ENCODE peak calls at places on chromosome 19, in seven cellular contexts. X is amniotic epithelial cell, O is NCI-H774, Y is HL-60, J is Peyer's patch, B is NCI-H1436, Q is EL. W is an unnamed sample.

GRCh38 chr19:55322495-55322894 is 2.6 kb downstream of the TMEM150B start:
- DNase-seq in O (no peak), X (no peak), Q (no peak), J (no peak), B (no peak), Y (no peak), W (peak; percentile 36)

GRCh38 chr19:31280266-31281006 is 68.8 kb downstream of the TSHZ3 start:
- DNase-seq in Q (no peak), B (no peak), X (no peak), Y (no peak), J (no peak), O (no peak), W (no peak)

GRCh38 chr19:11578342-11579142 is 1.1 kb upstream of the ACP5 start:
- DNase-seq in Y (peak; percentile 74), O (no peak), Q (no peak), B (no peak), X (peak; percentile 32), J (peak; percentile 73), W (peak; percentile 65)

GRCh38 chr19:56350416-56351045 is 35.9 kb upstream of the ZSCAN5A start:
- DNase-seq in O (no peak), J (peak; percentile 63), X (peak; percentile 30), B (peak; percentile 8), Y (peak; percentile 13), Q (peak; percentile 43), W (peak; percentile 62)

GRCh38 chr19:35885909-35886308 is 14.4 kb downstream of the NFKBID start:
- DNase-seq in J (no peak), Q (no peak), O (no peak), Y (no peak), X (no peak), B (no peak), W (peak; percentile 87)

GRCh38 chr19:47581605-47582319 is 8.8 kb upstream of the ZNF541 start:
- DNase-seq in Q (no peak), O (no peak), J (no peak), B (no peak), X (no peak), Y (no peak), W (no peak)

GRCh38 chr19:44232867-44233266 is 20.5 kb downstream of the ZNF227 start:
- DNase-seq in J (no peak), B (no peak), Y (no peak), O (no peak), X (no peak), Q (no peak), W (no peak)

GRCh38 chr19:18967358-18968146 is 26.5 kb upstream of the HOMER3 start:
- DNase-seq in O (no peak), J (no peak), B (no peak), Q (peak; percentile 60), Y (peak; percentile 81), X (peak; percentile 29), W (peak; percentile 87)

GRCh38 chr19:7312816-7313215 is 18.6 kb upstream of the INSR start:
- DNase-seq in O (no peak), B (no peak), Q (no peak), X (no peak), J (no peak), Y (no peak), W (no peak)

GRCh38 chr19:38055655-38056521 is 148.9 kb downstream of the SIPA1L3 start:
- DNase-seq in Y (no peak), O (no peak), J (no peak), X (no peak), B (no peak), Q (no peak), W (no peak)

GRCh38 chr19:4474504-4475136 is 2.5 kb downstream of the HDGFL2 start:
- DNase-seq in J (no peak), O (no peak), X (peak; percentile 75), B (peak; percentile 78), Q (peak; percentile 76), Y (no peak), W (peak; percentile 99)

GRCh38 chr19:42467437-42467760 is 24.7 kb upstream of the CXCL17 start:
- DNase-seq in Y (no peak), J (no peak), B (no peak), O (no peak), X (peak; percentile 83), Q (no peak), W (peak; percentile 74)

GRCh38 chr19:37997911-37998344 is 90.9 kb downstream of the SIPA1L3 start:
- DNase-seq in Y (no peak), O (no peak), J (no peak), X (peak; percentile 92), B (no peak), Q (peak; percentile 93), W (peak; percentile 77)

GRCh38 chr19:39413269-39413902 is 917 bp downstream of the PLEKHG2 start:
- DNase-seq in Y (no peak), O (no peak), Q (peak; percentile 62), X (no peak), J (peak; percentile 49), B (peak; percentile 62), W (peak; percentile 97)

GRCh38 chr19:34851277-34851804 is 75.4 kb upstream of the ZNF30 start:
- DNase-seq in X (no peak), Y (no peak), O (no peak), J (no peak), Q (no peak), B (no peak), W (no peak)

GRCh38 chr19:2266183-2266993 is 10.2 kb upstream of the JSRP1 start:
- DNase-seq in B (peak; percentile 58), J (peak; percentile 91), X (peak; percentile 76), Q (peak; percentile 70), Y (peak; percentile 74), O (no peak), W (peak; percentile 97)

GRCh38 chr19:4083677-4084546 is 17.2 kb upstream of the ZBTB7A start:
- DNase-seq in O (no peak), X (no peak), B (no peak), Y (no peak), J (peak; percentile 57), Q (no peak), W (peak; percentile 69)

GRCh38 chr19:14346279-14346678 is 35.0 kb upstream of the ADGRE5 start:
- DNase-seq in Q (no peak), X (no peak), O (no peak), Y (no peak), J (no peak), B (no peak), W (no peak)

GRCh38 chr19:13839193-13839937 is 37.6 kb upstream of the NANOS3 start:
- DNase-seq in Q (peak; percentile 95), Y (peak; percentile 93), O (no peak), X (peak; percentile 46), B (no peak), J (peak; percentile 81), W (peak; percentile 97)

GRCh38 chr19:16897572-16898056 is 8.8 kb downstream of the F2RL3 start:
- DNase-seq in Y (no peak), J (peak; percentile 35), X (peak; percentile 42), O (no peak), B (no peak), Q (no peak), W (peak; percentile 86)

GRCh38 chr19:5253403-5254110 is 87.1 kb downstream of the PTPRS start:
- DNase-seq in B (no peak), Y (no peak), Q (no peak), X (no peak), J (no peak), O (no peak), W (peak; percentile 98)

GRCh38 chr19:21127898-21128297 is 13.9 kb upstream of the ZNF431 start:
- DNase-seq in X (peak; percentile 22), J (no peak), B (no peak), Y (no peak), Q (no peak), O (no peak), W (no peak)

GRCh38 chr19:15210323-15210774 is 9.6 kb upstream of the NOTCH3 start:
- DNase-seq in O (no peak), Y (peak; percentile 89), Q (peak; percentile 81), X (peak; percentile 71), J (no peak), B (no peak), W (peak; percentile 96)

GRCh38 chr19:46404884-46405658 is 8.3 kb downstream of the CCDC8 start:
- DNase-seq in Y (no peak), J (no peak), B (no peak), X (peak; percentile 74), Q (peak; percentile 43), O (no peak), W (no peak)

GRCh38 chr19:16527971-16528521 is 14.2 kb downstream of the CHERP start:
- DNase-seq in X (peak; percentile 12), O (no peak), Y (no peak), Q (no peak), B (no peak), J (no peak), W (peak; percentile 93)

GRCh38 chr19:5339950-5340636 is 519 bp downstream of the PTPRS start:
- DNase-seq in Q (peak; percentile 25), O (no peak), X (no peak), Y (no peak), J (no peak), B (no peak), W (peak; percentile 93)

GRCh38 chr19:53102701-53103140 is 501 bp downstream of the ZNF160 start:
- DNase-seq in Q (peak; percentile 56), O (no peak), B (no peak), X (peak; percentile 13), Y (peak; percentile 30), J (peak; percentile 25), W (peak; percentile 84)

GRCh38 chr19:3483226-3483628 is at the start of gene SMIM44:
- DNase-seq in X (no peak), B (no peak), Q (no peak), Y (no peak), O (no peak), J (no peak), W (no peak)

GRCh38 chr19:56167064-56167578 is 8.7 kb upstream of the GALP start:
- DNase-seq in X (peak; percentile 13), O (no peak), Y (no peak), Q (no peak), B (no peak), J (no peak), W (peak; percentile 83)

GRCh38 chr19:5083547-5083965 is 114.6 kb downstream of the KDM4B start:
- DNase-seq in B (no peak), O (no peak), Y (no peak), J (no peak), X (peak; percentile 91), Q (no peak), W (no peak)

GRCh38 chr19:39679056-39679790 is 23.5 kb downstream of the LGALS16 start:
- DNase-seq in Q (no peak), X (no peak), O (no peak), B (no peak), J (no peak), Y (no peak), W (no peak)